ENCODE peak calls at places on chromosomes 1 and 21, in six cellular contexts. I is esophagus squamous epithelium; S is psoas muscle; Q is stimulated activated CD4-positive, alpha-beta T cell treated with anti-CD3 and anti-CD28 coated beads, Interleukin-15, amount 100 ng/mL, for 1 hour; Z is SHP77; E is foreskin fibroblast. G is an unnamed sample.

GRCh38 chr1:85607913-85608250 is 27.3 kb downstream of the CCN1 start:
- DNase-seq in I (no peak), S (no peak), Q (no peak), Z (no peak), E (no peak), G (no peak)

GRCh38 chr1:85975770-85976386 is 180.7 kb downstream of the COL24A1 start:
- DNase-seq in I (no peak), S (no peak), Q (no peak), Z (no peak), E (no peak), G (no peak)

GRCh38 chr1:165109013-165109412 is 247.5 kb downstream of the LMX1A start:
- DNase-seq in I (no peak), S (no peak), Q (no peak), Z (no peak), E (no peak), G (peak)

GRCh38 chr1:3263790-3264189 is 190.7 kb upstream of the ARHGEF16 start:
- DNase-seq in I (no peak), S (no peak), Q (no peak), Z (no peak), E (no peak), G (no peak)

GRCh38 chr1:94316183-94316582 is 78.8 kb upstream of the ARHGAP29 start:
- DNase-seq in I (no peak), S (no peak), Q (no peak), Z (no peak), E (no peak), G (no peak)

GRCh38 chr1:15007842-15008241 is 145.7 kb upstream of the TMEM51 start:
- DNase-seq in I (no peak), S (peak), Q (no peak), Z (no peak), E (no peak), G (no peak)

GRCh38 chr1:153509729-153510354 is 25.9 kb downstream of the S100A6 start:
- DNase-seq in I (no peak), S (peak), Q (peak), Z (peak), E (no peak), G (peak)

GRCh38 chr1:31507676-31508530 is 68.4 kb upstream of the TINAGL1 start:
- DNase-seq in I (no peak), S (no peak), Q (no peak), Z (no peak), E (no peak), G (peak)

GRCh38 chr1:198622532-198623218 is 16.2 kb upstream of the PTPRC start:
- DNase-seq in I (no peak), S (no peak), Q (no peak), Z (no peak), E (no peak), G (no peak)

GRCh38 chr1:110148961-110149360 is 1.3 kb upstream of the SLC6A17 start:
- DNase-seq in I (no peak), S (no peak), Q (no peak), Z (peak), E (no peak), G (no peak)

GRCh38 chr21:45421071-45421845 is 16.3 kb downstream of the COL18A1 start:
- DNase-seq in I (no peak), S (peak), Q (no peak), Z (no peak), E (no peak), G (no peak)

GRCh38 chr1:38013027-38013588 is 574 bp downstream of the UTP11 start:
- DNase-seq in I (no peak), S (no peak), Q (no peak), Z (no peak), E (peak), G (peak)

GRCh38 chr1:203557390-203557789 is 63.4 kb downstream of the OPTC start:
- DNase-seq in I (no peak), S (no peak), Q (no peak), Z (no peak), E (peak), G (no peak)

GRCh38 chr1:116556289-116557006 is 14.4 kb downstream of the CD58 start:
- DNase-seq in I (no peak), S (no peak), Q (peak), Z (no peak), E (peak), G (no peak)

GRCh38 chr1:200445213-200445612 is 35.4 kb upstream of the ZNF281 start:
- DNase-seq in I (no peak), S (no peak), Q (no peak), Z (no peak), E (peak), G (no peak)

GRCh38 chr1:8397511-8397910 is 79.6 kb downstream of the SLC45A1 start:
- DNase-seq in I (no peak), S (no peak), Q (no peak), Z (no peak), E (peak), G (no peak)

GRCh38 chr1:166193057-166193456 is 26.3 kb upstream of the FAM78B start:
- DNase-seq in I (no peak), S (no peak), Q (no peak), Z (no peak), E (no peak), G (no peak)

GRCh38 chr1:118304722-118305344 is 119.8 kb upstream of the SPAG17 start:
- DNase-seq in I (no peak), S (no peak), Q (no peak), Z (no peak), E (no peak), G (peak)

GRCh38 chr1:183905497-183905896 is 100.6 kb downstream of the RGL1 start:
- DNase-seq in I (no peak), S (no peak), Q (no peak), Z (no peak), E (no peak), G (no peak)

GRCh38 chr1:201378804-201379203 is 1.3 kb upstream of the TNNT2 start:
- DNase-seq in I (no peak), S (no peak), Q (no peak), Z (no peak), E (no peak), G (no peak)

GRCh38 chr1:233599542-233600073 is 14.3 kb upstream of the KCNK1 start:
- DNase-seq in I (no peak), S (no peak), Q (no peak), Z (no peak), E (no peak), G (no peak)

GRCh38 chr1:89523597-89524368 is 846 bp upstream of the LRRC8B start:
- DNase-seq in I (no peak), S (no peak), Q (peak), Z (peak), E (no peak), G (peak)

GRCh38 chr1:61782771-61783170 is 40.5 kb downstream of the PATJ start:
- DNase-seq in I (no peak), S (no peak), Q (peak), Z (no peak), E (no peak), G (no peak)

GRCh38 chr1:3607703-3608065 is 3.6 kb downstream of the MEGF6 start:
- DNase-seq in I (no peak), S (no peak), Q (no peak), Z (no peak), E (no peak), G (no peak)

GRCh38 chr21:27429612-27430361 is 462.9 kb upstream of the ADAMTS5 start:
- DNase-seq in I (no peak), S (no peak), Q (no peak), Z (no peak), E (peak), G (no peak)

GRCh38 chr1:184160236-184160635 is 108.7 kb downstream of the TSEN15 start:
- DNase-seq in I (no peak), S (no peak), Q (no peak), Z (no peak), E (peak), G (no peak)

GRCh38 chr1:111878649-111879048 is 110.8 kb downstream of the KCND3 start:
- DNase-seq in I (no peak), S (no peak), Q (no peak), Z (no peak), E (no peak), G (no peak)

GRCh38 chr1:232622378-232622777 is 7.6 kb downstream of the SIPA1L2 start:
- DNase-seq in I (no peak), S (no peak), Q (no peak), Z (no peak), E (no peak), G (peak)

GRCh38 chr21:45257673-45258341 is 29.9 kb downstream of the POFUT2 start:
- DNase-seq in I (no peak), S (peak), Q (no peak), Z (no peak), E (no peak), G (no peak)

GRCh38 chr1:160046494-160047115 is 14.8 kb upstream of the PIGM start:
- DNase-seq in I (no peak), S (peak), Q (no peak), Z (no peak), E (no peak), G (peak)

GRCh38 chr1:63991685-63992084 is 211.7 kb upstream of the UBE2U start:
- DNase-seq in I (no peak), S (no peak), Q (no peak), Z (no peak), E (no peak), G (no peak)

GRCh38 chr1:68010094-68010493 is 40.3 kb downstream of the DIRAS3 start:
- DNase-seq in I (no peak), S (no peak), Q (no peak), Z (peak), E (no peak), G (no peak)

GRCh38 chr1:35707253-35708178 is 11.2 kb downstream of the C1orf216 start:
- DNase-seq in I (no peak), S (no peak), Q (no peak), Z (peak), E (no peak), G (peak)

GRCh38 chr1:204294371-204294770 is 65.4 kb downstream of the PLEKHA6 start:
- DNase-seq in I (no peak), S (peak), Q (no peak), Z (no peak), E (peak), G (no peak)

GRCh38 chr1:114490235-114490634 is 20.8 kb downstream of the TRIM33 start:
- DNase-seq in I (no peak), S (no peak), Q (no peak), Z (no peak), E (no peak), G (no peak)

GRCh38 chr1:243254233-243254926 is 701 bp downstream of the CEP170 start:
- DNase-seq in I (no peak), S (peak), Q (peak), Z (no peak), E (peak), G (peak)

GRCh38 chr1:230643887-230644286 is 1.6 kb downstream of the COG2 start:
- DNase-seq in I (no peak), S (no peak), Q (no peak), Z (no peak), E (no peak), G (no peak)

GRCh38 chr1:219010720-219011119 is 163.0 kb upstream of the LYPLAL1 start:
- DNase-seq in I (no peak), S (no peak), Q (no peak), Z (no peak), E (no peak), G (no peak)

GRCh38 chr1:91836307-91837056 is 49.5 kb downstream of the TGFBR3 start:
- DNase-seq in I (no peak), S (no peak), Q (no peak), Z (no peak), E (no peak), G (no peak)